ENCODE peak calls at places on chromosomes 6 and 20, in seven cellular contexts. U is astrocyte of the cerebellum; K is activated CD4-positive, alpha-beta T cell treated with anti-CD3 and anti-CD28 coated beads, Interleukin-2, amount 50 U/mL, for 4 hours; X is heart right ventricle; Y is activated T-cell treated with anti-CD3 and anti-CD28 coated beads, Interleukin-2, amount 50 U/mL, for 72 hours; H is NCI-H460; I is WERI-Rb-1. D is an unnamed sample.

GRCh38 chr6:149332602-149333311 is 15.2 kb downstream of the TAB2 start:
- DNase-seq in I (no peak), X (no peak), H (no peak), U (no peak), K (no peak), Y (no peak), D (no peak)

GRCh38 chr6:167047554-167047953 is 48.4 kb downstream of the CEP43 start:
- DNase-seq in K (peak), X (no peak), Y (peak), H (no peak), I (no peak), U (no peak), D (no peak)

GRCh38 chr6:3351105-3351676 is 92.4 kb downstream of the PSMG4 start:
- DNase-seq in K (no peak), X (no peak), I (peak), Y (no peak), H (no peak), U (no peak), D (peak)

GRCh38 chr6:53598584-53598983 is 53.7 kb upstream of the GCLC start:
- DNase-seq in H (no peak), U (no peak), I (no peak), K (no peak), Y (no peak), X (no peak), D (no peak)

GRCh38 chr6:132259070-132259469 is 142.2 kb downstream of the MOXD1 start:
- DNase-seq in U (peak), I (no peak), H (no peak), K (no peak), X (no peak), Y (no peak), D (peak)

GRCh38 chr6:132749111-132749510 is 8.6 kb downstream of the VNN2 start:
- DNase-seq in X (no peak), H (peak), Y (peak), I (no peak), U (no peak), K (no peak), D (no peak)

GRCh38 chr6:113674075-113674474 is 183.1 kb upstream of the MARCKS start:
- DNase-seq in Y (no peak), H (no peak), U (no peak), I (no peak), X (no peak), K (no peak), D (no peak)

GRCh38 chr20:16801919-16802651 is 53.9 kb downstream of the OTOR start:
- DNase-seq in U (peak), H (peak), K (peak), X (peak), I (peak), Y (peak), D (peak)

GRCh38 chr6:136411028-136411329 is 121.3 kb upstream of the BCLAF1 start:
- DNase-seq in K (no peak), Y (no peak), U (no peak), I (no peak), X (no peak), H (no peak), D (no peak)

GRCh38 chr6:11493979-11494378 is 43.6 kb upstream of the TMEM170B start:
- DNase-seq in U (no peak), X (no peak), Y (no peak), K (no peak), I (no peak), H (no peak), D (peak)

GRCh38 chr20:49248301-49248700 is 29.1 kb downstream of the DDX27 start:
- DNase-seq in K (no peak), X (no peak), U (no peak), Y (no peak), I (no peak), H (no peak), D (no peak)

D was measured in NCI-H524.